ENCODE peak calls at places on chromosomes 16 and 17, in five cellular contexts. O is stimulated activated naive CD8-positive, alpha-beta T cell treated with anti-CD3 and anti-CD28 coated beads, Interleukin-15, amount 100 ng/mL, for 72 hours; G is upper lobe of left lung; D is aorta; C is Right ventricle myocardium superior. L is an unnamed sample.

GRCh38 chr17:16928406-16929280 is 43.3 kb downstream of the TNFRSF13B start:
- ATAC-seq in O (no peak), G (no peak), D (no peak), C (peak), L (no peak)

GRCh38 chr17:40518401-40519088 is 17.1 kb upstream of the TNS4 start:
- ATAC-seq in O (no peak), G (no peak), D (no peak), C (no peak), L (no peak)

GRCh38 chr17:10243905-10244844 is 45.8 kb upstream of the GAS7 start:
- ATAC-seq in O (no peak), G (peak), D (no peak), C (peak), L (peak)

GRCh38 chr16:2954228-2954627 is 9.8 kb upstream of the KREMEN2 start:
- ATAC-seq in O (no peak), G (no peak), D (no peak), C (no peak), L (no peak)

GRCh38 chr17:70254735-70255460 is 85.6 kb downstream of the KCNJ2 start:
- ATAC-seq in O (no peak), G (no peak), D (no peak), C (no peak), L (no peak)

GRCh38 chr16:24737916-24738594 is 8.6 kb downstream of the TNRC6A start:
- ATAC-seq in O (no peak), G (no peak), D (no peak), C (no peak), L (no peak)

GRCh38 chr16:67862623-67863583 is 9.9 kb upstream of the EDC4 start:
- ATAC-seq in O (no peak), G (peak), D (peak), C (peak), L (peak)

GRCh38 chr17:39222866-39223834 is 2.6 kb downstream of the STAC2 start:
- ATAC-seq in O (peak), G (no peak), D (peak), C (no peak), L (no peak)

GRCh38 chr17:58200024-58200633 is 7.6 kb downstream of the EPX start:
- ATAC-seq in O (peak), G (peak), D (no peak), C (peak), L (no peak)

GRCh38 chr17:8337802-8338744 is 1.6 kb upstream of the ODF4 start:
- ATAC-seq in O (peak), G (no peak), D (no peak), C (no peak), L (no peak)

GRCh38 chr17:80413771-80414507 is 1.0 kb upstream of the ENDOV start:
- ATAC-seq in O (no peak), G (no peak), D (peak), C (no peak), L (no peak)

GRCh38 chr17:78899361-78900260 is 3.4 kb downstream of the CEP295NL start:
- ATAC-seq in O (no peak), G (peak), D (peak), C (peak), L (peak)

GRCh38 chr17:67066717-67067116 is 22.4 kb downstream of the CACNG1 start:
- ATAC-seq in O (no peak), G (no peak), D (no peak), C (no peak), L (no peak)

GRCh38 chr17:57879437-57880085 is 29.7 kb upstream of the MRPS23 start:
- ATAC-seq in O (peak), G (no peak), D (no peak), C (no peak), L (no peak)

GRCh38 chr17:7460850-7461660 is 16.2 kb downstream of the CHRNB1 start:
- ATAC-seq in O (no peak), G (no peak), D (no peak), C (no peak), L (no peak)

GRCh38 chr16:84585472-84585871 is 32.4 kb downstream of the COTL1 start:
- ATAC-seq in O (no peak), G (no peak), D (no peak), C (no peak), L (no peak)

GRCh38 chr17:41865596-41865893 is 322 bp upstream of the KLHL11 start:
- ATAC-seq in O (no peak), G (no peak), D (no peak), C (no peak), L (no peak)

GRCh38 chr16:83744521-83744981 is 63.2 kb upstream of the HSBP1 start:
- ATAC-seq in O (no peak), G (peak), D (peak), C (peak), L (peak)

GRCh38 chr16:72995151-72995881 is 52.6 kb downstream of the ZFHX3 start:
- ATAC-seq in O (no peak), G (no peak), D (no peak), C (no peak), L (no peak)

GRCh38 chr16:1019934-1020305 is 38.4 kb downstream of the SOX8 start:
- ATAC-seq in O (no peak), G (peak), D (peak), C (peak), L (peak)

GRCh38 chr17:59377410-59377809 is 46.0 kb downstream of the YPEL2 start:
- ATAC-seq in O (no peak), G (no peak), D (no peak), C (no peak), L (no peak)

GRCh38 chr17:30954046-30954805 is 16.6 kb upstream of the RNF135 start:
- ATAC-seq in O (no peak), G (peak), D (no peak), C (peak), L (no peak)

L was measured in gastroesophageal sphincter.